ENCODE peak calls at places on chromosomes 4 and X, in six cellular contexts. L is lower leg skin, W is A549, F is brain microvascular endothelial cell, I is AG10803, S is cardiac muscle cell. T is an unnamed sample.
A peak's percentile ranks its signal among the peaks of the same experiment; 100 is the strongest.

GRCh38 chr4:173121044-173121685 is 47.4 kb upstream of the GALNT7 start:
- DNase-seq in L (no peak), W (no peak), F (peak; percentile 37), I (peak; percentile 16), S (peak; percentile 21), T (no peak)

GRCh38 chrX:538311-538710 is 92.3 kb upstream of the SHOX start:
- DNase-seq in L (no peak), W (no peak), F (no peak), I (peak; percentile 50), S (no peak), T (no peak)

GRCh38 chr4:26873391-26874026 is 12.9 kb downstream of the STIM2 start:
- DNase-seq in L (no peak), W (no peak), F (no peak), I (no peak), S (no peak), T (no peak)

GRCh38 chr4:126265880-126266279 is 951.1 kb downstream of the FAT4 start:
- DNase-seq in L (no peak), W (no peak), F (no peak), I (peak; percentile 36), S (no peak), T (no peak)

GRCh38 chr4:129355529-129355928 is 259.6 kb downstream of the C4orf33 start:
- DNase-seq in L (no peak), W (no peak), F (peak; percentile 4), I (no peak), S (peak; percentile 28), T (no peak)

GRCh38 chrX:150156615-150157014 is 206.5 kb upstream of the MAMLD1 start:
- DNase-seq in L (no peak), W (no peak), F (no peak), I (no peak), S (no peak), T (no peak)

GRCh38 chr4:99301376-99302164 is 10.8 kb upstream of the ADH1A start:
- DNase-seq in L (no peak), W (no peak), F (peak; percentile 15), I (peak; percentile 84), S (no peak), T (no peak)

GRCh38 chr4:186623546-186623945 is 68.2 kb upstream of the MTNR1A start:
- DNase-seq in L (no peak), W (no peak), F (peak; percentile 20), I (no peak), S (no peak), T (no peak)

GRCh38 chrX:85963736-85964135 is 83.6 kb downstream of the CHM start:
- DNase-seq in L (no peak), W (peak; percentile 2), F (peak; percentile 65), I (peak; percentile 64), S (no peak), T (peak; percentile 34)

GRCh38 chr4:108116423-108117168 is 52.1 kb downstream of the LEF1 start:
- DNase-seq in L (no peak), W (no peak), F (no peak), I (no peak), S (no peak), T (no peak)

GRCh38 chrX:826026-826425 is 195.4 kb downstream of the SHOX start:
- DNase-seq in L (no peak), W (no peak), F (peak; percentile 60), I (peak; percentile 89), S (no peak), T (no peak)

GRCh38 chr4:90318208-90318607 is 191.0 kb downstream of the CCSER1 start:
- DNase-seq in L (no peak), W (no peak), F (peak; percentile 61), I (peak; percentile 57), S (no peak), T (peak; percentile 55)

GRCh38 chr4:4655011-4655410 is 113.2 kb upstream of the STX18 start:
- DNase-seq in L (no peak), W (no peak), F (no peak), I (no peak), S (no peak), T (no peak)
- TF ChIP-seq CTCF in L (no peak), W (no peak), F (no peak), I (no peak), S (no peak), T (no peak)

GRCh38 chrX:13689519-13690211 is 737 bp downstream of the RAB9A start:
- DNase-seq in L (no peak), W (no peak), F (peak; percentile 10), I (peak; percentile 15), S (peak; percentile 36), T (no peak)

GRCh38 chrX:13692771-13693231 is 3.9 kb downstream of the RAB9A start:
- DNase-seq in L (no peak), W (no peak), F (no peak), I (no peak), S (no peak), T (no peak)

GRCh38 chrX:13691845-13692334 is 3.0 kb downstream of the RAB9A start:
- DNase-seq in L (no peak), W (no peak), F (peak; percentile 35), I (no peak), S (no peak), T (no peak)

GRCh38 chrX:13688772-13689518 is at the start of gene RAB9A:
- DNase-seq in L (peak; percentile 79), W (peak; percentile 76), F (peak; percentile 57), I (peak; percentile 62), S (peak; percentile 93), T (no peak)

GRCh38 chrX:13690836-13691235 is 1.9 kb downstream of the RAB9A start:
- DNase-seq in L (no peak), W (no peak), F (no peak), I (no peak), S (no peak), T (no peak)
- H3K4me3 ChIP-seq in L (no peak overlapping the region), W (no peak overlapping the region), F (no peak overlapping the region), I (peak overlapping the region; percentile 79), S (no peak overlapping the region), T (peak overlapping the region; percentile 95)

DNA sequence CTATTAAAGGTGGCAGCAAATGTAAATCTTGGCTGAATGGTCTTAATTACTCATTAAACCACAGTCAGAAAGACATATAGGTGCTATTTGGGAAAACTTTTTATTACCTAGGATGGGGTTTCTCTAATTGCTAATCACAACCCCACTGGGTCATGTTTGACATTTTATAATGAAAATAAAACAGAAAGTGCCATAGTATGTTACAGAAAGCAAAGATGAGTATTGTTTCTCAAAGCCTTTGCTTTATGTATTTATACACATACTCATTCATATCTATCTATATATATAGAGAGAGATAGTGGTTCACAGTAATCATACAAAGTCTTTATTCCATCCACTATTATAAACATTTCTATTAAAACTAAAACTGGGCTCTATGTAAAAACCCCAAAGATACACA is 18.2 kb downstream of the TMEM184C start:
- DNase-seq in L (no peak), W (no peak), F (no peak), I (no peak), S (no peak), T (no peak)
- TF ChIP-seq CTCF in L (no peak), W (no peak), F (no peak), I (no peak), S (no peak), T (no peak)

DNA sequence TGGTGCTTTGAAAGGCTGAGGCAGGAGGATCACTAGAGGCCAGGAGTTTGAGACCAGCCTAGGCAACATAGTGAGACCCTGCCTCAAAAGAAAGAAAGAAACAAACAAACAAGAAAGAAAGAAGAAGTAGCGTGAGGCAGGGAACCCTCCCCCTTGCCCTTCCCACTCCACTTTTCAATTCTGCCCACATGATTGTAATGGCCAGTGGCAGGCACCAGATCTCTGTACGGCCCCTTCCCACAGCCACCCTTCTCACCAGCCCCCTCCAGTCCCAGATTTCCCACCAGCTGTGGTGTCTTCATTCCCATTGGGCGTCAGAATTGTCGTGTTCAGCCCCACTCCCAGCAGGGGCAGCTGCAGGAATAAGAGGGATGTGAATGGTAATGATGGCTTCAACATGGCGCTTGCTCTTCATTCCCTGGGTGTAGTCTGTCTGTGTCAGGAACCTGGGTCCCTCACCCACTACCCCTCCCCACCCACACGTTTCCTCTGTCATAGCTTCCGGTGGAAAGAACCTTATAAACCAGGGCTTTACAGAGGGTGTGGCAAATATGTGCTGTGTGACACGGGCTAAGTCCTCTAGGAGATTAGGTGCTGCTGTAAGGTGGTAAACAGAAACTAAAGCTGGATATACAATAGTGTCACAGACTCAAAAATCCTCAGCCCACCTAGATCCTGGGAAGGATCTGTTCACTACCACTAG is at the start of gene IL2RG:
- DNase-seq in L (no peak), W (no peak), F (no peak), I (no peak), S (no peak), T (no peak)
- H3K4me3 ChIP-seq in L (no peak within 1 kb of the TSS), W (no peak within 1 kb of the TSS), F (no peak within 1 kb of the TSS), I (no peak within 1 kb of the TSS), S (no peak within 1 kb of the TSS), T (no peak within 1 kb of the TSS)

GRCh38 chr4:78656968-78657445 is 105.4 kb downstream of the ANXA3 start:
- DNase-seq in L (peak; percentile 29), W (no peak), F (no peak), I (peak; percentile 46), S (no peak), T (no peak)
- TF ChIP-seq CTCF in L (no peak), W (no peak), F (no peak), I (no peak), S (no peak), T (no peak)

GRCh38 chr4:5892321-5893012 is 419 bp downstream of the CRMP1 start:
- DNase-seq in L (no peak), W (no peak), F (no peak), I (no peak), S (peak; percentile 21), T (no peak)
- H3K4me3 ChIP-seq in L (no peak overlapping the region), W (no peak overlapping the region), F (no peak overlapping the region), I (no peak overlapping the region), S (no peak overlapping the region), T (no peak overlapping the region)

DNA sequence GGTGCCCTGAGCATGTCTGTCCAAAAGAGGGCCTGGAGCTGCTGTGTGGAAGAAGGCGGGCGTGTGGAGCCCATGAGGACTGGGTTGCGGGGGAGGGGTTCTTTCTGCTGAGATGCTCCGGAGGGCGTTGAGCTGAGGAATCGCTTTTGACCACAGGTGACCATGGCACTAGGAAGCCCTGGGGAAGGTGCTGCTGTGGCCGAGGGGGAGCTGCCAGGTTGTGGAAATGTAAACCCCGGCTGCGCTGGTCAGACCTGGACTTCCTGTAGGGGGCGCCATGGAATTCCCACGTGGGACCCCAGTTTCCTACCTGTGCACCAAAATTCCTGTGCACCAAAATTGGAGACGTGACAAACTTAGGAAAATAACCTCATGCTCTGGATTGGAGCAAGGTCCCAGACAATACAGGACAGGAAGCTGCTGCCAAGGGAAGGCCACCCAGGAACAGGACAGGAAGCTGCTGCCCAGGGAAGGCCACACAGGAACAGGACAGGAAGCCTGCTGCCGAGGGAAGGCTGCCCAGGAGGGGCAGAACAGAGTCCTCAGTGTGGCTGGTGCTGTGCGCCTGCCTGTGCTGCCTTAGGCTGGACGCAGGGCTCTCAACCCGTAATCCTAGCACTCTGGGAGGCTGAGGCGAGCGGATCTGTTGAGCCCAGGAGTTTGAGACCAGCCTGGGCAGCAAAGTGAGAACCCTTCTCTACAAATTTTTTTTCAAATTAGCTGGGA is 28.4 kb upstream of the UVSSA start:
- DNase-seq in L (no peak), W (no peak), F (no peak), I (no peak), S (no peak), T (no peak)
- TF ChIP-seq CTCF in L (no peak), W (peak; percentile 12), F (peak; percentile 54), I (peak; percentile 28), S (peak; percentile 39), T (peak; percentile 55)